ENCODE peak calls at places on chromosomes 11 and 22, in eight cellular contexts. D is fibroblast of lung; Q is stimulated activated CD8-positive, alpha-beta memory T cell treated with anti-CD3 and anti-CD28 coated beads, Interleukin-12 subunit alpha, Interleukin-12 subunit beta, amount 100 ng/mL, for 4 hours; W is iris pigment epithelial cell; U is HEK293T; A is neural crest cell; T is psoas muscle; H is kidney tubule cell. O is an unnamed sample.

GRCh38 chr11:75072582-75072981 is 24.1 kb downstream of the OR2AT4 start:
- DNase-seq in D (no peak), Q (no peak), H (peak), W (no peak), A (no peak), U (no peak), T (no peak), O (no peak)

GRCh38 chr11:112289588-112290461 is 29.2 kb upstream of the PLET1 start:
- DNase-seq in Q (peak), W (peak), H (peak), A (peak), T (peak), U (peak), D (peak), O (peak)

GRCh38 chr22:38017272-38017920 is 33.0 kb upstream of the SOX10 start:
- DNase-seq in D (peak), H (peak), T (peak), A (no peak), W (peak), U (no peak), Q (no peak), O (no peak)

GRCh38 chr11:57432714-57433163 is 5.8 kb upstream of the SLC43A3 start:
- DNase-seq in A (no peak), W (peak), D (peak), U (no peak), Q (no peak), T (no peak), H (peak), O (no peak)

GRCh38 chr11:17423533-17424310 is 35.3 kb upstream of the KCNJ11 start:
- DNase-seq in T (no peak), W (no peak), U (no peak), A (no peak), Q (no peak), D (no peak), H (peak), O (peak)

GRCh38 chr22:47836957-47837356 is 1074.5 kb downstream of the TBC1D22A start:
- DNase-seq in W (peak), U (no peak), A (no peak), Q (no peak), H (peak), D (peak), T (no peak), O (peak)

GRCh38 chr11:69286358-69287327 is 7.3 kb upstream of the MYEOV start:
- DNase-seq in U (no peak), T (no peak), D (no peak), A (no peak), W (no peak), H (no peak), Q (no peak), O (no peak)

GRCh38 chr11:115939726-115940421 is 435.7 kb upstream of the CADM1 start:
- DNase-seq in U (no peak), D (no peak), Q (no peak), T (no peak), H (no peak), W (no peak), A (no peak), O (no peak)

GRCh38 chr22:20463324-20464095 is 25.9 kb upstream of the SCARF2 start:
- DNase-seq in A (no peak), T (peak), D (no peak), Q (no peak), U (no peak), W (no peak), H (no peak), O (no peak)

GRCh38 chr11:31799036-31799793 is 11.9 kb downstream of the PAX6 start:
- DNase-seq in Q (no peak), U (no peak), W (no peak), A (peak), D (no peak), T (no peak), H (no peak), O (no peak)

GRCh38 chr11:35035894-35036408 is 103.0 kb upstream of the CD44 start:
- DNase-seq in T (no peak), Q (no peak), W (peak), H (peak), A (no peak), U (no peak), D (peak), O (peak)

GRCh38 chr22:39991164-39991860 is 3.4 kb upstream of the FAM83F start:
- DNase-seq in W (no peak), A (no peak), T (no peak), Q (no peak), U (no peak), H (no peak), D (no peak), O (no peak)

GRCh38 chr11:114166897-114167323 is 107.4 kb downstream of the ZBTB16 start:
- DNase-seq in H (peak), A (no peak), Q (no peak), D (peak), T (no peak), W (peak), U (no peak), O (peak)

GRCh38 chr22:44247346-44247745 is 65.4 kb downstream of the SHISAL1 start:
- DNase-seq in Q (no peak), U (no peak), T (no peak), H (no peak), A (no peak), W (no peak), D (no peak), O (no peak)

GRCh38 chr11:114819028-114819427 is 140.7 kb downstream of the NXPE2 start:
- DNase-seq in H (no peak), W (no peak), D (peak), U (no peak), T (no peak), A (no peak), Q (no peak), O (no peak)

GRCh38 chr11:76947790-76948189 is 86.4 kb upstream of the B3GNT6 start:
- DNase-seq in A (no peak), D (no peak), Q (no peak), H (no peak), U (no peak), T (no peak), W (no peak), O (no peak)

GRCh38 chr22:48717076-48717810 is 1110.4 kb downstream of the BRD1 start:
- DNase-seq in H (no peak), A (no peak), D (no peak), T (no peak), U (no peak), Q (no peak), W (no peak), O (no peak)

GRCh38 chr22:29328566-29329500 is 13.3 kb upstream of the RASL10A start:
- DNase-seq in H (no peak), A (no peak), D (peak), Q (no peak), U (no peak), T (peak), W (no peak), O (no peak)

GRCh38 chr22:46862418-46863324 is 100.2 kb downstream of the TBC1D22A start:
- DNase-seq in Q (no peak), U (no peak), W (no peak), H (no peak), T (no peak), A (no peak), D (no peak), O (no peak)

GRCh38 chr11:127074151-127074761 is 73.7 kb upstream of the KIRREL3 start:
- DNase-seq in U (peak), W (no peak), Q (no peak), T (no peak), A (no peak), D (peak), H (peak), O (peak)

GRCh38 chr11:3947084-3947483 is 91.6 kb downstream of the STIM1 start:
- DNase-seq in U (no peak), H (no peak), T (no peak), D (peak), Q (peak), A (no peak), W (peak), O (no peak)

GRCh38 chr11:6062691-6063358 is 32.3 kb upstream of the OR56A1 start:
- DNase-seq in A (no peak), Q (no peak), H (no peak), D (no peak), U (no peak), W (no peak), T (no peak), O (no peak)

GRCh38 chr11:27429740-27430451 is 42.7 kb downstream of the LGR4 start:
- DNase-seq in H (no peak), D (peak), A (no peak), W (no peak), T (no peak), U (no peak), Q (no peak), O (no peak)

GRCh38 chr11:132140056-132140455 is 769.6 kb downstream of the NTM start:
- DNase-seq in H (no peak), T (no peak), Q (no peak), A (no peak), D (no peak), U (peak), W (no peak), O (no peak)

GRCh38 chr11:33949201-33949913 is 57.5 kb upstream of the LMO2 start:
- DNase-seq in D (no peak), H (no peak), A (no peak), W (no peak), Q (no peak), T (no peak), U (no peak), O (no peak)

GRCh38 chr11:117230286-117230961 is 1.4 kb downstream of the PCSK7 start:
- DNase-seq in D (peak), T (no peak), A (no peak), H (no peak), W (peak), U (no peak), Q (no peak), O (no peak)

GRCh38 chr11:34266090-34266912 is 91.5 kb downstream of the ABTB2 start:
- DNase-seq in T (peak), D (peak), Q (no peak), A (no peak), U (no peak), H (peak), W (peak), O (peak)

GRCh38 chr11:2795491-2795991 is 90.0 kb downstream of the CDKN1C start:
- DNase-seq in D (no peak), W (no peak), U (no peak), H (no peak), A (no peak), T (peak), Q (no peak), O (no peak)

GRCh38 chr22:30890689-30891442 is 77.7 kb downstream of the MORC2 start:
- DNase-seq in U (peak), H (peak), A (peak), T (no peak), D (peak), W (peak), Q (no peak), O (no peak)

GRCh38 chr11:111761056-111761455 is 5.1 kb downstream of the PPP2R1B start:
- DNase-seq in A (no peak), D (no peak), Q (no peak), T (no peak), U (no peak), W (no peak), H (no peak), O (no peak)

GRCh38 chr11:32586576-32587190 is 3.1 kb downstream of the EIF3M start:
- DNase-seq in D (peak), Q (no peak), W (peak), U (peak), T (no peak), H (peak), A (no peak), O (peak)

GRCh38 chr22:46610345-46610744 is 9.8 kb upstream of the GRAMD4 start:
- DNase-seq in Q (no peak), A (no peak), H (no peak), T (no peak), U (no peak), D (no peak), W (no peak), O (no peak)

GRCh38 chr22:49976439-49977175 is 16.0 kb downstream of the PIM3 start:
- DNase-seq in D (no peak), Q (peak), U (no peak), A (no peak), T (no peak), W (no peak), H (no peak), O (no peak)